ENCODE peak calls at places on chromosomes 7 and 10, in seven cellular contexts. X, M, N, Q, F, I and E are unnamed samples.

GRCh38 chr7:7183833-7184463 is 1.6 kb downstream of the C1GALT1 start:
- DNase-seq in I (no peak), F (peak), M (peak), N (no peak), X (no peak), Q (peak), E (peak)

GRCh38 chr10:117934477-117934876 is 112.3 kb downstream of the RAB11FIP2 start:
- DNase-seq in I (no peak), X (no peak), M (no peak), F (no peak), N (no peak), Q (no peak), E (no peak)

GRCh38 chr10:110765513-110766375 is 106.0 kb upstream of the PDCD4 start:
- DNase-seq in X (no peak), Q (peak), M (peak), N (no peak), I (no peak), F (no peak), E (no peak)

GRCh38 chr10:89167915-89168314 is 39.2 kb downstream of the CH25H start:
- DNase-seq in F (no peak), M (no peak), Q (no peak), I (no peak), X (no peak), N (no peak), E (no peak)

GRCh38 chr10:24703700-24704099 is 20.0 kb downstream of the ARHGAP21 start:
- DNase-seq in N (no peak), X (no peak), F (no peak), Q (no peak), I (no peak), M (peak), E (no peak)

GRCh38 chr7:2241580-2242540 is at the start of the genes MRM2 and NUDT1:
- DNase-seq in M (peak), N (peak), F (peak), Q (peak), I (peak), X (peak), E (peak)

GRCh38 chr10:78249690-78250089 is 216.0 kb downstream of the RPS24 start:
- DNase-seq in F (no peak), Q (no peak), N (no peak), I (no peak), X (no peak), M (no peak), E (no peak)

GRCh38 chr7:40827217-40828085 is 692.6 kb downstream of the SUGCT start:
- DNase-seq in M (peak), I (no peak), N (no peak), X (no peak), Q (no peak), F (peak), E (no peak)

GRCh38 chr7:56175086-56175760 is 59.0 kb upstream of the NUPR2 start:
- DNase-seq in X (peak), M (no peak), Q (no peak), N (peak), I (peak), F (peak), E (no peak)

GRCh38 chr10:24897326-24897926 is 55.0 kb downstream of the PRTFDC1 start:
- DNase-seq in N (no peak), F (no peak), M (peak), Q (no peak), X (no peak), I (no peak), E (no peak)

GRCh38 chr10:103884681-103885139 is 29.3 kb upstream of the SH3PXD2A start:
- DNase-seq in N (peak), F (peak), Q (peak), X (no peak), M (peak), I (peak), E (peak)

GRCh38 chr7:53350241-53350640 is 314.8 kb downstream of the POM121L12 start:
- DNase-seq in N (peak), I (peak), X (no peak), M (no peak), Q (peak), F (peak), E (no peak)

GRCh38 chr10:43437141-43437860 is 390 bp downstream of the ZNF487 start:
- DNase-seq in Q (no peak), X (no peak), F (peak), M (no peak), N (no peak), I (no peak), E (no peak)

GRCh38 chr10:79022565-79023488 is 45.9 kb upstream of the ZMIZ1 start:
- DNase-seq in Q (peak), F (peak), N (no peak), I (no peak), M (no peak), X (peak), E (no peak)

GRCh38 chr10:95480102-95480900 is 80.9 kb downstream of the SORBS1 start:
- DNase-seq in X (no peak), M (peak), F (no peak), N (no peak), I (no peak), Q (no peak), E (no peak)
- TF ChIP-seq CTCF in X (no peak), M (peak), F (no peak), N (no peak), I (no peak), Q (no peak), E (no peak)

DNA sequence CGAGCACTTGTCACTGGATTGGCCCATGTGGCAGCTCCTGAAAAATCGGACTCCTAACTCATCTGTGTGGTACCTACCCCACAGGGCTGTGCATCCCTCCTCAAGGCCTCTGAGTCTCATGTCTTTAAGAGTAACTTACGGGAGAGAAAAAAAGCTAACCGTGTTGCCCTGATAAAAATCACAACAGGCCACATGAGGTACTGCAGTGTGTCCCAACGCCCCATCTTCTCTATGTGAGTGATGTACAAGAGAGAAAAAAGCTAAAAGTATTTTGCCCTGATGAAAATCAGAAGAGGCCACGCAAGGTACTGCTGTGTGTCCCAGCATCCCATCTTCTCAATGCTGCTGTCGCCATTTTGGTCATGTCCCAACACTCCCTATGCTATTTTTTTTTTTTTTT is 41.2 kb upstream of the ADRB1 start:
- DNase-seq in N (no peak), X (no peak), F (no peak), M (no peak), I (no peak), Q (no peak), E (no peak)
- TF ChIP-seq CTCF in N (no peak), X (no peak), F (no peak), M (no peak), I (no peak), Q (peak), E (no peak)

DNA sequence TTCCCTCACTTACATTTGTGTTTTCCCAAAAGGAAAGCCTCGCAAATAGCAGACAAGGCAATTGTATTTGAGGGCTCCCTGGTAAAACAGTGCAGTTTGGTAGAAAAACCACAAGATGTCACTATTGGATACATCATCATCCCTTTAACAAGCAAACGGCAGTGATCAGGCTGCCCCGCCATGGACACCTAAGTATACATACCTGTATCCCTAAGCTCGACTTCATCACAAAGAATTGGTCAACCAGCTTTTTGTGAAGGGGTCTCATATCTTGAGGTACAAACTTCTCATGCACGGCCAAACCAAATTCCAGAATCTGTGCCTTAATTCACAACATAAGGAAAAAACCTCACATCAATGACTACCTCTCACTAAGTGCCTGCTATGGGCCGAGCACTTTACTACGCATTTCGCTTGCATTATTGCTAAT is 179.5 kb upstream of the IMMP2L start:
- DNase-seq in F (peak), Q (peak), N (peak), I (peak), X (no peak), M (peak), E (peak)
- TF ChIP-seq CTCF in F (peak), Q (peak), N (peak), I (peak), X (peak), M (peak), E (peak)

DNA sequence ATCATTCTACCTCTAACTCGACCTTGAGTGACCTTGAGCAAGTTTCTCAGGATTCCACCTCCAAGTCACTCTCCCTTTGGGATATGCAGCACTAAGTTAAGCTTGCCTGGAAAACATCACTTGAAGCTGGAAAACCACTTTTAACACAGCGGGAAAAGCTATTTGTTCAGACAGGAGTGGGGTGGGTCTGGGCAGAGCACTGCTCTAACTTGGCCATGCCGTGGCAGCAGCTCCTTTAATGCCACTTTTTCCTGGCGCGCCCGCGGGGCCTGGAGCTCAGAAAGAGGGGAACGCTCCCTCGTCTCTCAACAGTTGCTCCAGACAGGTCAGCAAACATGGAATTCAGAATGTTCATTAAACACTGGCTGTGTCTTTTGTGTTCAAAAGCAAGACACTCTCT is 35.4 kb downstream of the EGFR start:
- DNase-seq in N (no peak), X (peak), F (no peak), M (peak), I (no peak), Q (no peak), E (no peak)
- TF ChIP-seq CTCF in N (no peak), X (peak), F (no peak), M (peak), I (no peak), Q (no peak), E (no peak)

GRCh38 chr7:90690159-90690858 is 94.2 kb downstream of the CDK14 start:
- DNase-seq in N (no peak), M (no peak), I (no peak), X (no peak), F (no peak), Q (no peak), E (no peak)
- TF ChIP-seq CTCF in N (no peak), M (no peak), I (no peak), X (no peak), F (no peak), Q (no peak), E (no peak)